ENCODE peak calls at places on chromosome 14, in four cellular contexts. One of them, this sample, is unnamed.

GRCh38 chr14:95835331-95835730 is 41.3 kb upstream of the TUNAR start:
- DNase-seq in SK-N-SH: no peak
- DNase-seq in GM12878: no peak
- DNase-seq in HepG2: peak; percentile 5
- DNase-seq in this sample: no peak

GRCh38 chr14:53954551-53955233 is 1.9 kb downstream of the BMP4 start:
- DNase-seq in HepG2: no peak
- DNase-seq in SK-N-SH: no peak
- DNase-seq in GM12878: no peak
- DNase-seq in this sample: no peak

GRCh38 chr14:57502581-57503254 is 9.1 kb upstream of the CCDC198 start:
- DNase-seq in HepG2: no peak
- DNase-seq in GM12878: no peak
- DNase-seq in SK-N-SH: no peak
- DNase-seq in this sample: no peak

GRCh38 chr14:21880918-21881317 is 207.3 kb upstream of the OR4E1 start:
- DNase-seq in HepG2: no peak
- DNase-seq in SK-N-SH: no peak
- DNase-seq in GM12878: no peak
- DNase-seq in this sample: no peak

GRCh38 chr14:87131879-87132278 is 861.1 kb downstream of the GALC start:
- DNase-seq in SK-N-SH: no peak
- DNase-seq in HepG2: no peak
- DNase-seq in GM12878: no peak
- DNase-seq in this sample: no peak

GRCh38 chr14:100106661-100107112 is 41.5 kb downstream of the EVL start:
- DNase-seq in GM12878: no peak
- DNase-seq in SK-N-SH: no peak
- DNase-seq in HepG2: no peak
- DNase-seq in this sample: no peak

GRCh38 chr14:77141592-77142288 is at the start of gene ZDHHC22:
- DNase-seq in SK-N-SH: peak; percentile 92
- DNase-seq in HepG2: no peak
- DNase-seq in GM12878: no peak
- DNase-seq in this sample: no peak

GRCh38 chr14:58414845-58415244 is 12.5 kb downstream of the TIMM9 start:
- DNase-seq in SK-N-SH: no peak
- DNase-seq in GM12878: no peak
- DNase-seq in HepG2: no peak
- DNase-seq in this sample: no peak

GRCh38 chr14:94933411-94933964 is 163.6 kb upstream of the GSC start:
- DNase-seq in SK-N-SH: no peak
- DNase-seq in HepG2: no peak
- DNase-seq in GM12878: no peak
- DNase-seq in this sample: no peak

GRCh38 chr14:65132855-65133254 is 30.5 kb upstream of the MAX start:
- DNase-seq in GM12878: no peak
- DNase-seq in SK-N-SH: no peak
- DNase-seq in HepG2: peak; percentile 82
- DNase-seq in this sample: no peak

GRCh38 chr14:103143535-103143934 is 20.3 kb downstream of the TNFAIP2 start:
- DNase-seq in SK-N-SH: no peak
- DNase-seq in HepG2: no peak
- DNase-seq in GM12878: no peak
- DNase-seq in this sample: no peak

GRCh38 chr14:105060751-105061427 is 4.3 kb downstream of the GPR132 start:
- DNase-seq in SK-N-SH: peak; percentile 67
- DNase-seq in HepG2: no peak
- DNase-seq in GM12878: no peak
- DNase-seq in this sample: no peak

GRCh38 chr14:103863245-103863644 is 15.9 kb upstream of the PPP1R13B start:
- DNase-seq in SK-N-SH: no peak
- DNase-seq in GM12878: no peak
- DNase-seq in HepG2: no peak
- DNase-seq in this sample: no peak

GRCh38 chr14:37114039-37114438 is 58.4 kb downstream of the SLC25A21 start:
- DNase-seq in GM12878: no peak
- DNase-seq in HepG2: no peak
- DNase-seq in SK-N-SH: no peak
- DNase-seq in this sample: no peak

GRCh38 chr14:64541971-64542838 is 1.7 kb downstream of the HSPA2 start:
- DNase-seq in SK-N-SH: no peak
- DNase-seq in GM12878: no peak
- DNase-seq in HepG2: no peak
- DNase-seq in this sample: no peak

GRCh38 chr14:50739186-50739585 is 71.1 kb upstream of the SAV1 start:
- DNase-seq in SK-N-SH: no peak
- DNase-seq in HepG2: no peak
- DNase-seq in GM12878: no peak
- DNase-seq in this sample: no peak

GRCh38 chr14:61498811-61499210 is 177.4 kb downstream of the PRKCH start:
- DNase-seq in SK-N-SH: no peak
- DNase-seq in GM12878: no peak
- DNase-seq in HepG2: no peak
- DNase-seq in this sample: no peak

GRCh38 chr14:22418631-22419030 is 170.4 kb downstream of the DAD1 start:
- DNase-seq in GM12878: peak; percentile 48
- DNase-seq in HepG2: no peak
- DNase-seq in SK-N-SH: peak; percentile 5
- DNase-seq in this sample: no peak

GRCh38 chr14:72503696-72504368 is 390.1 kb downstream of the DPF3 start:
- DNase-seq in SK-N-SH: no peak
- DNase-seq in HepG2: no peak
- DNase-seq in GM12878: no peak
- DNase-seq in this sample: no peak

GRCh38 chr14:100234511-100234910 is 4.4 kb upstream of the YY1 start:
- DNase-seq in SK-N-SH: no peak
- DNase-seq in HepG2: no peak
- DNase-seq in GM12878: no peak
- DNase-seq in this sample: no peak

GRCh38 chr14:63224196-63224595 is 20.0 kb downstream of the RHOJ start:
- DNase-seq in HepG2: no peak
- DNase-seq in GM12878: no peak
- DNase-seq in SK-N-SH: no peak
- DNase-seq in this sample: no peak

GRCh38 chr14:99028521-99028920 is 243.5 kb downstream of the BCL11B start:
- DNase-seq in HepG2: no peak
- DNase-seq in SK-N-SH: no peak
- DNase-seq in GM12878: no peak
- DNase-seq in this sample: no peak

GRCh38 chr14:56874375-56874774 is 64.1 kb upstream of the OTX2 start:
- DNase-seq in SK-N-SH: no peak
- DNase-seq in HepG2: peak; percentile 18
- DNase-seq in GM12878: no peak
- DNase-seq in this sample: peak; percentile 22

GRCh38 chr14:52259452-52259851 is 8.0 kb upstream of the PTGDR start:
- DNase-seq in SK-N-SH: no peak
- DNase-seq in GM12878: no peak
- DNase-seq in HepG2: no peak
- DNase-seq in this sample: no peak

GRCh38 chr14:102505775-102506598 is 3.6 kb downstream of the ANKRD9 start:
- DNase-seq in GM12878: no peak
- DNase-seq in HepG2: no peak
- DNase-seq in SK-N-SH: no peak
- DNase-seq in this sample: no peak

GRCh38 chr14:64919618-64920017 is 5.4 kb downstream of the CHURC1 start:
- DNase-seq in HepG2: peak; percentile 12
- DNase-seq in SK-N-SH: no peak
- DNase-seq in GM12878: no peak
- DNase-seq in this sample: no peak

GRCh38 chr14:91870001-91870400 is 2.7 kb upstream of the TC2N start:
- DNase-seq in HepG2: peak; percentile 5
- DNase-seq in SK-N-SH: no peak
- DNase-seq in GM12878: no peak
- DNase-seq in this sample: no peak

GRCh38 chr14:76694106-76694505 is 67.2 kb upstream of the VASH1 start:
- DNase-seq in GM12878: no peak
- DNase-seq in HepG2: no peak
- DNase-seq in SK-N-SH: no peak
- DNase-seq in this sample: no peak

GRCh38 chr14:100636559-100636958 is 49.3 kb upstream of the BEGAIN start:
- DNase-seq in HepG2: no peak
- DNase-seq in GM12878: no peak
- DNase-seq in SK-N-SH: no peak
- DNase-seq in this sample: no peak

GRCh38 chr14:76676539-76676938 is 84.7 kb upstream of the VASH1 start:
- DNase-seq in SK-N-SH: no peak
- DNase-seq in HepG2: no peak
- DNase-seq in GM12878: no peak
- DNase-seq in this sample: no peak

GRCh38 chr14:38124496-38124895 is 83.2 kb upstream of the SSTR1 start:
- DNase-seq in GM12878: no peak
- DNase-seq in SK-N-SH: no peak
- DNase-seq in HepG2: no peak
- DNase-seq in this sample: no peak
- H2AFZ ChIP-seq in GM12878: no peak overlapping the region
- H2AFZ ChIP-seq in SK-N-SH: no peak overlapping the region
- H2AFZ ChIP-seq in HepG2: no peak overlapping the region
- H2AFZ ChIP-seq in this sample: no peak overlapping the region

GRCh38 chr14:90561920-90562319 is 165.1 kb downstream of the CALM1 start:
- DNase-seq in GM12878: no peak
- DNase-seq in HepG2: no peak
- DNase-seq in SK-N-SH: no peak
- DNase-seq in this sample: no peak
- TF ChIP-seq FOXM1 in GM12878: no peak
- TF ChIP-seq FOXM1 in HepG2: no peak
- TF ChIP-seq FOXM1 in SK-N-SH: no peak
- TF ChIP-seq FOXM1 in this sample: no peak

DNA sequence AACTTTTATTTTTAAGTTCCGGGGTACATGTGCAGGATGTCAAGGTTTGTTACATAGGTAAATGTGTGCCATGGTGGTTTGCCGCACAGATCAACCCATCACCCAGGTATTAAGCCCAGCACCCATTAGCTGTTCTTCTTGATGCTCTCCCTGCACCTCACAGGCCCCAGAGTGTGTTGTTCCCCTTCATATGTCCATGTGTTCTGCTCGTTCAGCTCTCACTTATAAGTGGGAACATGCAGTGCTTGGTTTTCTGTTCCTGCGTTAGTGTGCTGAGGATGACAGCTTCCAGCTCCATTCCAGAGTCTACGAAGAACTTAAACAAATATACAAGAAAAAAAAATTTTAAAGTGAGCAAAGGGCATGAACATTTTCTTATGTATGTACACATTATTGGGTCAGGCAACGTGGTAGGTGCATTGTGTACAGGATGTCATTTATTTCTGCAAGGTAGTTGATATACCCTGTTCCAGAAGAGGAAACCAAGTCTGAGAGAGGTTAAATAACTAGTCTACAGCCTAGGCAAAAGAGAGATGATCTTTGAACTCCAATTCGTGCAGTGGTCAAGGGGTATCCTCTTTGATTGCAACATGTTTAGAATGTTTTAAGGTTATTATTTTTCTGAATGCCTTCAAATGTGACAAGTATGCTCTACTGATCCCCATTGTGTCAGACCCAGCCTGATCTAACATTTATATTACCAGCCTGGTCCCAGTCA is 8.7 kb upstream of the PPM1A start:
- DNase-seq in GM12878: no peak
- DNase-seq in HepG2: no peak
- DNase-seq in SK-N-SH: no peak
- DNase-seq in this sample: no peak
- H2AFZ ChIP-seq in GM12878: no peak overlapping the region
- H2AFZ ChIP-seq in HepG2: no peak overlapping the region
- H2AFZ ChIP-seq in SK-N-SH: no peak overlapping the region
- H2AFZ ChIP-seq in this sample: peak overlapping the region; percentile 40

DNA sequence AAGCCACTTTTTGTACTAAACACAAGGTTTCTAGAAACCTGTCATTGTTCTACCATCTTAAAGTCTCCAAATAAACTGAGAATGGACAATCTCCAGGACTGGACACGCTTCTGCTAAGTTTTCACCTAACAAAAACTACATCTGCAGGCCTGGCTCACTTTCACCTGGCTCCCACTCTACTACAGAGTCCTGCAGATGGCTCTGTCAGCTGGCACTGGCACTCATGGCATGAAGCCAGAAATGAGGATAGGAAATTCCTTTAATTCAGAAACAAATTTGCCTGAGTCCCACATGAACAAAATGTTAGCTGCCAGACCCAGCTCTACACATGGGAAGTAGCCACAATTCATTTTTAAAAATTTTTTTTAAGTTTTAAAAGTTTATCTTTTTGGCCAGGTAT is 42.1 kb downstream of the STXBP6 start:
- DNase-seq in GM12878: no peak
- DNase-seq in SK-N-SH: no peak
- DNase-seq in HepG2: no peak
- DNase-seq in this sample: no peak
- TF ChIP-seq FOXM1 in GM12878: no peak
- TF ChIP-seq FOXM1 in SK-N-SH: no peak
- TF ChIP-seq FOXM1 in HepG2: no peak
- TF ChIP-seq FOXM1 in this sample: no peak

GRCh38 chr14:68936476-68936875 is 42.6 kb downstream of the ACTN1 start:
- DNase-seq in HepG2: no peak
- DNase-seq in SK-N-SH: no peak
- DNase-seq in GM12878: no peak
- DNase-seq in this sample: no peak
- H2AFZ ChIP-seq in HepG2: no peak overlapping the region
- H2AFZ ChIP-seq in SK-N-SH: no peak overlapping the region
- H2AFZ ChIP-seq in GM12878: no peak overlapping the region
- H2AFZ ChIP-seq in this sample: no peak overlapping the region

This sample was measured in K562.